ENCODE peak calls at places on chromosomes 6 and 20, in nine cellular contexts. G, W, L, D, X, B, J, C and Y are unnamed samples.

GRCh38 chr6:143115698-143116097 is 55.0 kb downstream of the AIG1 start:
- DNase-seq in G (no peak), W (no peak), L (no peak), D (no peak), X (no peak), B (no peak), J (no peak), C (peak), Y (no peak)

GRCh38 chr20:58870293-58871014 is 17.9 kb downstream of the GNAS start:
- DNase-seq in G (peak), W (no peak), L (peak), D (peak), X (peak), B (peak), J (no peak), C (peak), Y (peak)

GRCh38 chr6:23414204-23414501 is 711.9 kb upstream of the NRSN1 start:
- DNase-seq in G (no peak), W (peak), L (no peak), D (no peak), X (no peak), B (no peak), J (peak), C (peak), Y (no peak)

GRCh38 chr6:95203153-95203754 is 374.1 kb upstream of the MANEA start:
- DNase-seq in G (no peak), W (peak), L (no peak), D (no peak), X (peak), B (no peak), J (peak), C (peak), Y (no peak)

GRCh38 chr20:45946149-45946970 is 11.9 kb downstream of the PCIF1 start:
- DNase-seq in G (no peak), W (no peak), L (no peak), D (peak), X (no peak), B (peak), J (peak), C (peak), Y (peak)

GRCh38 chr20:17295991-17296390 is 69.2 kb downstream of the PCSK2 start:
- DNase-seq in G (no peak), W (no peak), L (no peak), D (no peak), X (no peak), B (no peak), J (no peak), C (no peak), Y (no peak)

GRCh38 chr6:141265748-141266647 is 866.7 kb upstream of the GJE1 start:
- DNase-seq in G (no peak), W (no peak), L (no peak), D (no peak), X (no peak), B (no peak), J (peak), C (no peak), Y (no peak)

GRCh38 chr20:33862709-33863403 is 51.7 kb downstream of the CHMP4B start:
- DNase-seq in G (peak), W (peak), L (peak), D (peak), X (peak), B (peak), J (peak), C (peak), Y (peak)

GRCh38 chr6:132931937-132932336 is 117.6 kb downstream of the RPS12 start:
- DNase-seq in G (no peak), W (no peak), L (no peak), D (no peak), X (peak), B (no peak), J (peak), C (no peak), Y (no peak)

GRCh38 chr20:51985013-51985415 is 182.7 kb upstream of the SALL4 start:
- DNase-seq in G (no peak), W (peak), L (peak), D (no peak), X (no peak), B (no peak), J (peak), C (peak), Y (no peak)

GRCh38 chr6:160078883-160079685 is 42.5 kb upstream of the SLC22A1 start:
- DNase-seq in G (no peak), W (no peak), L (no peak), D (no peak), X (no peak), B (no peak), J (no peak), C (no peak), Y (no peak)

GRCh38 chr6:27623103-27623502 is 150.2 kb upstream of the ZNF184 start:
- DNase-seq in G (no peak), W (no peak), L (no peak), D (no peak), X (no peak), B (no peak), J (no peak), C (no peak), Y (no peak)

GRCh38 chr6:79984261-79984660 is 20.2 kb upstream of the TTK start:
- DNase-seq in G (no peak), W (no peak), L (no peak), D (no peak), X (no peak), B (no peak), J (peak), C (peak), Y (no peak)

GRCh38 chr20:59253779-59254319 is 46.6 kb upstream of the EDN3 start:
- DNase-seq in G (no peak), W (no peak), L (no peak), D (peak), X (no peak), B (no peak), J (no peak), C (no peak), Y (no peak)

GRCh38 chr20:667351-668034 is 8.1 kb downstream of the SCRT2 start:
- DNase-seq in G (peak), W (no peak), L (no peak), D (peak), X (no peak), B (peak), J (no peak), C (peak), Y (peak)

GRCh38 chr20:4601630-4602296 is 119.9 kb upstream of the PRND start:
- DNase-seq in G (no peak), W (no peak), L (peak), D (no peak), X (no peak), B (no peak), J (peak), C (no peak), Y (no peak)

GRCh38 chr6:52337633-52338290 is 24.2 kb upstream of the PAQR8 start:
- DNase-seq in G (no peak), W (no peak), L (no peak), D (no peak), X (no peak), B (no peak), J (no peak), C (no peak), Y (no peak)

GRCh38 chr20:3106658-3107463 is 22.3 kb upstream of the AVP start:
- DNase-seq in G (no peak), W (no peak), L (no peak), D (no peak), X (no peak), B (no peak), J (no peak), C (no peak), Y (no peak)

GRCh38 chr20:62282877-62283503 is 19.8 kb upstream of the ADRM1 start:
- DNase-seq in G (no peak), W (no peak), L (no peak), D (no peak), X (no peak), B (peak), J (no peak), C (no peak), Y (no peak)

GRCh38 chr6:32424584-32424983 is 15.1 kb upstream of the HLA-DRA start:
- DNase-seq in G (no peak), W (no peak), L (no peak), D (no peak), X (no peak), B (no peak), J (no peak), C (no peak), Y (no peak)

GRCh38 chr20:43925786-43926185 is 11.1 kb downstream of the TOX2 start:
- DNase-seq in G (no peak), W (no peak), L (no peak), D (no peak), X (no peak), B (no peak), J (peak), C (no peak), Y (no peak)

GRCh38 chr20:10309326-10309725 is 90.7 kb downstream of the SNAP25 start:
- DNase-seq in G (no peak), W (peak), L (no peak), D (no peak), X (no peak), B (no peak), J (peak), C (no peak), Y (no peak)

GRCh38 chr6:46234700-46235099 is 63.9 kb upstream of the ENPP5 start:
- DNase-seq in G (no peak), W (no peak), L (no peak), D (no peak), X (no peak), B (no peak), J (no peak), C (no peak), Y (no peak)

GRCh38 chr6:166573456-166574216 is 12.8 kb downstream of the RAMACL start:
- DNase-seq in G (no peak), W (no peak), L (no peak), D (no peak), X (no peak), B (no peak), J (no peak), C (no peak), Y (no peak)

GRCh38 chr20:11492391-11492790 is 425.3 kb upstream of the BTBD3 start:
- DNase-seq in G (no peak), W (no peak), L (no peak), D (no peak), X (no peak), B (no peak), J (no peak), C (no peak), Y (no peak)

GRCh38 chr6:9520417-9521151 is 894.3 kb downstream of the TFAP2A start:
- DNase-seq in G (no peak), W (peak), L (no peak), D (no peak), X (no peak), B (no peak), J (peak), C (no peak), Y (no peak)

GRCh38 chr6:37251211-37251610 is 6.4 kb upstream of the TBC1D22B start:
- DNase-seq in G (no peak), W (no peak), L (no peak), D (no peak), X (no peak), B (no peak), J (no peak), C (no peak), Y (no peak)

GRCh38 chr20:44800398-44801046 is 9.8 kb downstream of the RIMS4 start:
- DNase-seq in G (peak), W (no peak), L (no peak), D (no peak), X (no peak), B (no peak), J (no peak), C (no peak), Y (no peak)

GRCh38 chr20:36493801-36494114 is 47.6 kb upstream of the MYL9 start:
- DNase-seq in G (no peak), W (peak), L (peak), D (no peak), X (no peak), B (peak), J (peak), C (no peak), Y (peak)

GRCh38 chr20:45337367-45338120 is 10.7 kb downstream of the SDC4 start:
- DNase-seq in G (peak), W (peak), L (peak), D (no peak), X (no peak), B (peak), J (peak), C (peak), Y (peak)

GRCh38 chr20:4122931-4123330 is 107.6 kb upstream of the RNF24 start:
- DNase-seq in G (no peak), W (no peak), L (no peak), D (no peak), X (no peak), B (no peak), J (no peak), C (no peak), Y (no peak)

GRCh38 chr6:169146536-169146935 is 107.1 kb downstream of the THBS2 start:
- DNase-seq in G (no peak), W (no peak), L (no peak), D (no peak), X (no peak), B (no peak), J (no peak), C (no peak), Y (no peak)
- H3K4me3 ChIP-seq in G (no peak), W (no peak), L (no peak), D (no peak), X (no peak), B (no peak), J (no peak), C (no peak), Y (no peak)

GRCh38 chr6:112160745-112161144 is 73.4 kb downstream of the FAM229B start:
- DNase-seq in G (no peak), W (no peak), L (no peak), D (no peak), X (no peak), B (no peak), J (no peak), C (no peak), Y (no peak)
- H3K27ac ChIP-seq in G (no peak), W (no peak), L (peak), D (no peak), X (no peak), B (no peak), J (no peak), C (no peak), Y (no peak)

DNA sequence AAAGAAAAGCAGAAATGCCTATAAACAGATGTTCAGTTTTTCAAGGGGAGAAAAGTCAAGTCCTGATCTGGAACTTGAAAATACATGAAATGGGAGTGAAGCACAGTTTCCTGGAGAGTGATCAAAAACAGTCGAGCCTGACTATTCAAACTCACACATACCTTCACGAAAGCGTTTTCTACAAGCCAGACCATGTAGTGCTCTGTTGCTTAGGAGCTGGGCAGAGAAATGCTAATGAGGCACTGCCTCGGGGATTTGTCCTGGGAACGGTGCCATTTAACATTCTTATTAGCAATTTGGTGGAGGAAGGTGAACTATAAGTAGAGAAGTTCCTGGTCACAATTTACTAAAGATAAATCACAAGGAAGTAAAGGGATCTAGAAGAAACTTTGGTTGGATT is 5.9 kb downstream of the NHSL1 start:
- DNase-seq in G (no peak), W (no peak), L (no peak), D (no peak), X (no peak), B (no peak), J (peak), C (peak), Y (peak)
- H3K4me3 ChIP-seq in G (no peak), W (no peak), L (no peak), D (no peak), X (no peak), B (no peak), J (no peak), C (no peak), Y (no peak)

DNA sequence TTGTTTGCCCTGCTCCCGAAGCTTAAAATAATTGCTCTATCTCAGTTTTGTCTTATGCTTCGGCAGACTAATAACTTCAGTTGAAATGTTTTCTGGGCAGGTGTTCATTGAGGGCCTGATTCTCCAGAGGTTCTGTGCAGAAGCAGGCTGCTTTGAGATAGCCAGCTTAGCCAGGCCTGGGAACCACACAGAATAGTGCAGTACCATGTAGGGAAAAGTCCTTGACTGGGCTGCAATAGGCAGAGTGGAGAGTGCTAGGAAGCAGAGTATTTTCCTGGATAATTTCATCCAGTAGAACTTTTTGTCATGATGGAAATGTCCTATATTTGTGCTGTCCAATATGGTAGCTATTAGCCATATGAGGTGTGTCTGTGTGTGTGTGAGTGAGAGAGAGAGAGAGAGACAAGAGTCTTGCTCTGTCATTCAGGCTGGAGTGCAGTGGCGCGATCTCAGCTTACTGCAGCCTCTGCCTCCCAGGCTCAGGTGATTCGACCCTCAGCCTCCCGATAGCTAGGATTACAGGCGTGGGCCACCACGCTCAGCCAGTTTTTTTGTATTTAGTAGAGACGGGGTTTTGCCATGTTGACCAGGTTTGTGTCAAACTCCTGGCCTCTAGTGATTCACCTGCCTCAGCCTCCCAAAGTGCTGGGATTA is 15.9 kb downstream of the TOP1 start:
- DNase-seq in G (no peak), W (no peak), L (no peak), D (no peak), X (no peak), B (no peak), J (no peak), C (no peak), Y (no peak)
- H3K27ac ChIP-seq in G (no peak), W (no peak), L (no peak), D (no peak), X (no peak), B (no peak), J (no peak), C (no peak), Y (no peak)

GRCh38 chr20:63541371-63541770 is 4.2 kb upstream of the PTK6 start:
- DNase-seq in G (no peak), W (no peak), L (no peak), D (no peak), X (no peak), B (no peak), J (no peak), C (no peak), Y (no peak)

GRCh38 chr20:63542696-63543095 is 4.9 kb downstream of the SRMS start:
- DNase-seq in G (no peak), W (no peak), L (no peak), D (no peak), X (no peak), B (no peak), J (no peak), C (no peak), Y (no peak)

GRCh38 chr20:63540417-63541186 is 3.4 kb upstream of the PTK6 start:
- DNase-seq in G (no peak), W (no peak), L (no peak), D (no peak), X (no peak), B (no peak), J (no peak), C (no peak), Y (no peak)

GRCh38 chr20:63543131-63543530 is 4.4 kb downstream of the SRMS start:
- DNase-seq in G (no peak), W (no peak), L (no peak), D (no peak), X (no peak), B (no peak), J (no peak), C (no peak), Y (no peak)

DNA sequence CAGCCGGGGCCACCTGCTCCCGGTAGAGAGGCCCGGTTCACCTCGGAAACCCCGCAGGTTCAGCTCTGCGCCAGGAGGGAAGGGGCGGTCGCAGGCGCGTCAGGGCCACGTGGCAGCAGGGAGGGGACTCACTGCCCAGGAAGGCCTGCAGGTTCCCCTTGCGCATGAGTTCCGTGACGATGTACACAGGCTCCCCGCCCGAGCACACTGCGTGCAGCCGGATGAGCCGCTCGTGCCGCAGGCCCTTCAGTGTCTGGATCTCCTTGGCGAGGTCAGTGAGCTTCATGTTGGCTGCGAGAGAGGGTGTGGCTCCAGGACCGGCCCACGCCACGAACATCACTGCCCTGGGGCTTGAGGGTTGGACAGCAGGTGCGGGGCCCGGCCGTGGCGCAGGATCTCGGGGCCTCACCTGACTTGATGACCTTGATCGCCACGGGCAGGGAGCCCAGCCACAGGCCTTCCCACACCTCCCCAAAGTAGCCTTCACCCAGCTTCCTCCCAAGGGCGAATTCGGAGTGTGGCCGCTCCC is 4.9 kb upstream of the PTK6 start:
- DNase-seq in G (no peak), W (no peak), L (no peak), D (no peak), X (no peak), B (no peak), J (no peak), C (no peak), Y (no peak)
- H3K4me3 ChIP-seq in G (no peak), W (no peak), L (no peak), D (no peak), X (no peak), B (no peak), J (no peak), C (no peak), Y (no peak)